ENCODE peak calls at places on chromosome 17, in nine cellular contexts. E is MCF 10A; Q is activated T-helper 9 cell treated with anti-CD3 and anti-CD28 coated beads, Interleukin-2, amount 50 U/mL, for 16 hours; V is EH; K is COR-L47; Y is cardiac fibroblast; W is activated CD8-positive, alpha-beta memory T cell treated with anti-CD3 and anti-CD28 coated beads, Interleukin-2, amount 50 U/mL, for 4 hours; J is pancreas; F is T-helper 1 cell. H is an unnamed sample.

GRCh38 chr17:13671341-13671740 is 69.6 kb upstream of the HS3ST3A1 start:
- DNase-seq in E (no peak), Q (no peak), V (no peak), K (no peak), Y (no peak), W (no peak), J (no peak), F (no peak), H (no peak)

GRCh38 chr17:58520843-58521430 is 6.5 kb upstream of the MTMR4 start:
- DNase-seq in E (peak; percentile 58), Q (no peak), V (peak; percentile 46), K (no peak), Y (peak; percentile 36), W (no peak), J (no peak), F (no peak), H (no peak)

GRCh38 chr17:57035971-57036481 is 49.0 kb upstream of the AKAP1 start:
- DNase-seq in E (peak; percentile 84), Q (no peak), V (no peak), K (peak; percentile 69), Y (no peak), W (no peak), J (peak; percentile 49), F (no peak), H (no peak)

GRCh38 chr17:1829189-1829578 is 518 bp downstream of the SMYD4 start:
- DNase-seq in E (peak; percentile 22), Q (no peak), V (peak; percentile 9), K (no peak), Y (peak; percentile 16), W (no peak), J (peak; percentile 74), F (no peak), H (no peak)

GRCh38 chr17:33163827-33164555 is 129.1 kb downstream of the ASIC2 start:
- DNase-seq in E (peak; percentile 63), Q (no peak), V (no peak), K (no peak), Y (no peak), W (no peak), J (no peak), F (no peak), H (no peak)

GRCh38 chr17:43669971-43670644 is 8.4 kb upstream of the MEOX1 start:
- DNase-seq in E (no peak), Q (no peak), V (no peak), K (no peak), Y (no peak), W (no peak), J (no peak), F (no peak), H (no peak)

GRCh38 chr17:2462481-2462880 is 49.2 kb downstream of the METTL16 start:
- DNase-seq in E (no peak), Q (no peak), V (no peak), K (no peak), Y (no peak), W (no peak), J (no peak), F (no peak), H (no peak)

GRCh38 chr17:39165844-39166349 is at the start of gene ARL5C:
- DNase-seq in E (no peak), Q (no peak), V (no peak), K (no peak), Y (no peak), W (no peak), J (no peak), F (no peak), H (no peak)

GRCh38 chr17:45951403-45951802 is 47.6 kb upstream of the STH start:
- DNase-seq in E (no peak), Q (no peak), V (no peak), K (no peak), Y (no peak), W (no peak), J (no peak), F (no peak), H (no peak)

GRCh38 chr17:75764711-75765421 is at the start of gene GALK1:
- DNase-seq in E (peak; percentile 69), Q (peak; percentile 64), V (peak; percentile 75), K (peak; percentile 56), Y (peak; percentile 74), W (peak; percentile 67), J (peak; percentile 81), F (peak; percentile 69), H (no peak)

GRCh38 chr17:41678411-41678906 is 10.2 kb upstream of the EIF1 start:
- DNase-seq in E (peak; percentile 75), Q (no peak), V (peak; percentile 55), K (no peak), Y (peak; percentile 30), W (no peak), J (no peak), F (no peak), H (no peak)

GRCh38 chr17:2172447-2172938 is 117.6 kb downstream of the HIC1 start:
- DNase-seq in E (no peak), Q (no peak), V (peak; percentile 88), K (no peak), Y (no peak), W (no peak), J (peak; percentile 46), F (no peak), H (peak; percentile 21)

GRCh38 chr17:64406321-64407200 is 15.9 kb upstream of the PECAM1 start:
- DNase-seq in E (peak; percentile 47), Q (no peak), V (peak; percentile 31), K (peak; percentile 6), Y (peak; percentile 65), W (no peak), J (no peak), F (no peak), H (no peak)

GRCh38 chr17:28967240-28968135 is 16.2 kb upstream of the PHF12 start:
- DNase-seq in E (no peak), Q (no peak), V (peak; percentile 41), K (peak; percentile 9), Y (peak; percentile 27), W (no peak), J (no peak), F (no peak), H (no peak)

GRCh38 chr17:15971882-15972281 is 27.0 kb downstream of the ADORA2B start:
- DNase-seq in E (no peak), Q (no peak), V (no peak), K (no peak), Y (no peak), W (no peak), J (no peak), F (no peak), H (no peak)

GRCh38 chr17:42989726-42990652 is 8.2 kb upstream of the RPL27 start:
- DNase-seq in E (peak; percentile 35), Q (no peak), V (peak; percentile 87), K (no peak), Y (no peak), W (no peak), J (no peak), F (no peak), H (no peak)

GRCh38 chr17:29154516-29155234 is 25.5 kb downstream of the MYO18A start:
- DNase-seq in E (peak; percentile 50), Q (no peak), V (peak; percentile 53), K (no peak), Y (no peak), W (no peak), J (no peak), F (no peak), H (no peak)

GRCh38 chr17:7021993-7022778 is 664 bp upstream of the BCL6B start:
- DNase-seq in E (peak; percentile 75), Q (peak; percentile 72), V (peak; percentile 66), K (no peak), Y (peak; percentile 73), W (peak; percentile 82), J (peak; percentile 85), F (peak; percentile 68), H (no peak)

GRCh38 chr17:32596666-32597065 is 109.9 kb downstream of the CDK5R1 start:
- DNase-seq in E (no peak), Q (no peak), V (peak; percentile 11), K (no peak), Y (no peak), W (no peak), J (no peak), F (no peak), H (no peak)

GRCh38 chr17:28141333-28141732 is 98.9 kb downstream of the NLK start:
- DNase-seq in E (no peak), Q (no peak), V (no peak), K (no peak), Y (no peak), W (no peak), J (no peak), F (no peak), H (no peak)

GRCh38 chr17:28861393-28862203 is 6.8 kb downstream of the ERAL1 start:
- DNase-seq in E (no peak), Q (no peak), V (no peak), K (no peak), Y (no peak), W (no peak), J (no peak), F (no peak), H (no peak)

GRCh38 chr17:37067555-37068111 is 118.9 kb downstream of the AATF start:
- DNase-seq in E (peak; percentile 90), Q (no peak), V (peak; percentile 78), K (no peak), Y (peak; percentile 66), W (no peak), J (peak; percentile 59), F (no peak), H (no peak)

GRCh38 chr17:41067281-41067680 is 1.6 kb upstream of the KRTAP2-4 start:
- DNase-seq in E (no peak), Q (no peak), V (peak; percentile 80), K (no peak), Y (no peak), W (no peak), J (no peak), F (no peak), H (no peak)

GRCh38 chr17:43759836-43760235 is 1.2 kb upstream of the SOST start:
- DNase-seq in E (peak; percentile 53), Q (no peak), V (no peak), K (no peak), Y (no peak), W (no peak), J (no peak), F (no peak), H (no peak)

GRCh38 chr17:62398891-62399290 is 18.5 kb downstream of the EFCAB3 start:
- DNase-seq in E (no peak), Q (no peak), V (no peak), K (no peak), Y (no peak), W (no peak), J (no peak), F (no peak), H (no peak)

GRCh38 chr17:15462962-15463361 is 4.5 kb downstream of the CDRT4 start:
- DNase-seq in E (peak; percentile 18), Q (no peak), V (peak; percentile 57), K (no peak), Y (peak; percentile 29), W (no peak), J (no peak), F (no peak), H (no peak)

GRCh38 chr17:499836-500543 is 147.4 kb upstream of the RPH3AL start:
- DNase-seq in E (no peak), Q (no peak), V (peak; percentile 20), K (no peak), Y (no peak), W (no peak), J (no peak), F (no peak), H (no peak)

GRCh38 chr17:54771409-54771808 is 129.2 kb upstream of the TOM1L1 start:
- DNase-seq in E (no peak), Q (no peak), V (no peak), K (no peak), Y (no peak), W (no peak), J (no peak), F (no peak), H (no peak)

GRCh38 chr17:35069311-35069710 is 5.8 kb upstream of the RFFL start:
- DNase-seq in E (no peak), Q (no peak), V (peak; percentile 45), K (no peak), Y (peak; percentile 32), W (no peak), J (no peak), F (no peak), H (no peak)

GRCh38 chr17:32320847-32321246 is 21.1 kb downstream of the C17orf75 start:
- DNase-seq in E (no peak), Q (no peak), V (no peak), K (no peak), Y (no peak), W (no peak), J (no peak), F (no peak), H (no peak)

GRCh38 chr17:76569607-76570279 is 15.9 kb downstream of the ST6GALNAC2 start:
- DNase-seq in E (no peak), Q (no peak), V (no peak), K (no peak), Y (peak; percentile 68), W (no peak), J (peak; percentile 76), F (no peak), H (no peak)

H was measured in smooth muscle cell of the brain vasculature.